ENCODE peak calls at places on chromosomes 3 and 15, in six cellular contexts. S is naive thymus-derived CD4-positive, alpha-beta T cell; N is left ventricle myocardium inferior; Q is dorsolateral prefrontal cortex; U is neuronal stem cell; G is CD4-positive, alpha-beta T cell. X is an unnamed sample.

GRCh38 chr3:10530241-10530640 is 24.9 kb upstream of the ATP2B2 start:
- DNase-seq in S (no peak), N (no peak), Q (no peak), U (no peak), G (no peak), X (no peak)

GRCh38 chr15:22884344-22884743 is 45.9 kb downstream of the NIPA2 start:
- DNase-seq in S (no peak), N (no peak), Q (no peak), U (no peak), G (no peak), X (peak; percentile 45)

GRCh38 chr15:61750271-61751084 is 309.8 kb downstream of the VPS13C start:
- DNase-seq in S (no peak), N (no peak), Q (no peak), U (no peak), G (no peak), X (peak; percentile 8)

GRCh38 chr15:23422099-23422945 is 24.7 kb downstream of the GOLGA6L2 start:
- DNase-seq in S (no peak), N (no peak), Q (no peak), U (no peak), G (no peak), X (no peak)

GRCh38 chr15:89096664-89097063 is 8.4 kb downstream of the ABHD2 start:
- DNase-seq in S (no peak), N (no peak), Q (no peak), U (no peak), G (no peak), X (peak; percentile 34)

GRCh38 chr3:82938821-82939328 is 1177.4 kb upstream of the GBE1 start:
- DNase-seq in S (no peak), N (no peak), Q (peak; percentile 18), U (no peak), G (no peak), X (no peak)

GRCh38 chr3:197008436-197009209 is 21.0 kb downstream of the MELTF start:
- DNase-seq in S (no peak), N (no peak), Q (no peak), U (no peak), G (no peak), X (no peak)

GRCh38 chr3:150830094-150830681 is 67.2 kb upstream of the SIAH2 start:
- DNase-seq in S (no peak), N (no peak), Q (no peak), U (no peak), G (no peak), X (no peak)

GRCh38 chr15:44145495-44145894 is 49.6 kb downstream of the FRMD5 start:
- DNase-seq in S (no peak), N (no peak), Q (no peak), U (no peak), G (no peak), X (no peak)

GRCh38 chr3:183954875-183955274 is 62.8 kb downstream of the ABCC5 start:
- DNase-seq in S (no peak), N (no peak), Q (no peak), U (no peak), G (no peak), X (no peak)

GRCh38 chr3:62020706-62021105 is 352.6 kb downstream of the FEZF2 start:
- DNase-seq in S (no peak), N (no peak), Q (no peak), U (no peak), G (no peak), X (no peak)
- H3K27ac ChIP-seq in S (no peak overlapping the region), N (no peak overlapping the region), Q (no peak overlapping the region), U (no peak overlapping the region), G (no peak overlapping the region), X (no peak overlapping the region)

GRCh38 chr15:67049351-67050044 is 15.9 kb upstream of the SMAD3 start:
- DNase-seq in S (no peak), N (no peak), Q (no peak), U (no peak), G (no peak), X (no peak)

GRCh38 chr15:67051088-67051659 is 14.2 kb upstream of the SMAD3 start:
- DNase-seq in S (no peak), N (no peak), Q (no peak), U (no peak), G (no peak), X (peak; percentile 63)

GRCh38 chr15:67050522-67051087 is 14.8 kb upstream of the SMAD3 start:
- DNase-seq in S (no peak), N (no peak), Q (no peak), U (no peak), G (no peak), X (no peak)

GRCh38 chr15:67048281-67049279 is 16.8 kb upstream of the SMAD3 start:
- DNase-seq in S (no peak), N (peak; percentile 22), Q (no peak), U (no peak), G (no peak), X (peak; percentile 89)

GRCh38 chr15:67050062-67050461 is 15.3 kb upstream of the SMAD3 start:
- DNase-seq in S (no peak), N (no peak), Q (no peak), U (no peak), G (no peak), X (no peak)
- H3K27ac ChIP-seq in S (no peak overlapping the region), N (no peak overlapping the region), Q (no peak overlapping the region), U (no peak overlapping the region), G (no peak overlapping the region), X (peak overlapping the region; percentile 95)

GRCh38 chr15:74156018-74156417 is 17.5 kb upstream of the ISLR start:
- DNase-seq in S (no peak), N (no peak), Q (no peak), U (no peak), G (no peak), X (no peak)
- H3K27ac ChIP-seq in S (no peak overlapping the region), N (peak overlapping the region; percentile 69), Q (no peak overlapping the region), U (no peak overlapping the region), G (no peak overlapping the region), X (no peak overlapping the region)

GRCh38 chr3:76010252-76010651 is 224.9 kb upstream of the ZNF717 start:
- DNase-seq in S (no peak), N (no peak), Q (no peak), U (no peak), G (no peak), X (no peak)
- H3K27ac ChIP-seq in S (no peak overlapping the region), N (no peak overlapping the region), Q (no peak overlapping the region), U (no peak overlapping the region), G (no peak overlapping the region), X (no peak overlapping the region)